ENCODE peak calls at places on chromosomes 13 and 19, in nine cellular contexts. P is breast epithelium, E is adrenal gland, A is tibial nerve, F is NB4, V is gastrocnemius medialis, J is ovary, I is suprapubic skin, Z is uterus. X is an unnamed sample.

GRCh38 chr13:93060144-93060543 is 166.5 kb upstream of the GPC6 start:
- DNase-seq in A (no peak), I (no peak), J (no peak), F (no peak), Z (no peak), E (no peak), V (no peak), P (no peak), X (no peak)

GRCh38 chr13:83184819-83185218 is 697.5 kb downstream of the SLITRK1 start:
- DNase-seq in Z (no peak), V (no peak), J (no peak), E (no peak), A (no peak), P (no peak), F (no peak), I (no peak), X (no peak)

GRCh38 chr19:42553292-42554045 is 25.2 kb upstream of the CEACAM1 start:
- DNase-seq in J (no peak), E (no peak), I (peak), A (no peak), F (peak), Z (no peak), P (no peak), V (no peak), X (peak)

GRCh38 chr19:40605201-40605971 is 4.2 kb downstream of the LTBP4 start:
- DNase-seq in A (no peak), E (peak), F (peak), P (peak), I (no peak), Z (peak), V (peak), J (peak), X (peak)

GRCh38 chr19:50829801-50830200 is 3.6 kb downstream of the KLK15 start:
- DNase-seq in Z (no peak), V (no peak), A (no peak), F (no peak), J (no peak), I (no peak), P (no peak), E (peak), X (no peak)

GRCh38 chr19:8324186-8325050 is 3.1 kb downstream of the RPS28 start:
- DNase-seq in E (no peak), Z (no peak), I (no peak), P (no peak), F (peak), V (no peak), A (no peak), J (no peak), X (no peak)

GRCh38 chr19:55528030-55528801 is 8.7 kb downstream of the SBK2 start:
- DNase-seq in I (no peak), Z (no peak), P (no peak), V (no peak), J (no peak), F (no peak), E (no peak), A (no peak), X (no peak)

GRCh38 chr13:40980466-40980865 is 38.6 kb downstream of the ELF1 start:
- DNase-seq in V (no peak), P (no peak), I (no peak), A (no peak), Z (no peak), F (no peak), J (no peak), E (no peak), X (no peak)

GRCh38 chr19:2043864-2044708 is 7.0 kb downstream of the MKNK2 start:
- DNase-seq in V (peak), I (peak), E (peak), J (peak), F (no peak), A (no peak), Z (peak), P (no peak), X (peak)

GRCh38 chr13:28449826-28450773 is 44.8 kb downstream of the FLT1 start:
- DNase-seq in P (no peak), V (no peak), Z (no peak), A (no peak), J (no peak), I (no peak), E (no peak), F (no peak), X (no peak)

GRCh38 chr13:111907341-111907880 is 159.5 kb upstream of the SOX1 start:
- DNase-seq in Z (no peak), F (no peak), A (no peak), P (no peak), J (no peak), V (no peak), E (no peak), I (peak), X (no peak)

DNA sequence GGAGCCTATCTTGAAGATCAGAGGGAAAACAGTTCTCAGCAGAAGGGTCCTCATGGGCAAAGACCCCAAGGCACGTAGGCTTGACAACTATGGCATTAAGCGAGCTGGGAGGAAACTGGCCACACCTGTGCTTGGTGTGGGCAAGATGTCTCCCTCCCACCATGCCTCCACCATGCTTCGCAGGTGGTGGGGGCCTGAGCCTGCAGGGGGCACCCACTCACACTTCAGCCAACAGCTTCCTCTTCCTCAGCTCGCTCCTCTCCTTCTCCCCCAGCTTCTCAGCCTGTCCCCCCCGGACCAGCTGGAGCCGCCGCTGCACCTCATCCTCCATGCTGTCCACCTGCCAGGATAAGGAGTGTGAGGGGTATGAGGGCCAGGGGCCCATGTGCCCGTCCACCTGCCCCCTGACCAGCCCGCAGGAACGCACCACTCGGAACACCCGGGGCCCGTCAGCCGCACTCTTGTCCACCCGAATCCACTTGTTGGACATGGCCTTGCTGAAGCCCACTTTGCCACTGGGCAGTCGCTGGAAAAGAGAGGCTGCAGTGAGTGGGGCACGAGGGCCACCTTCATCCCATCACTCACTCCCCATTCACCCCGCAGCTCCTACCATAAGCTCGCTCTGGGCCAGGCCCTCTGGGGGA is 3.4 kb downstream of the FARSA start:
- DNase-seq in I (no peak), P (no peak), F (peak), Z (no peak), E (no peak), V (no peak), J (no peak), A (no peak), X (no peak)
- TF ChIP-seq CTCF in I (no peak), P (no peak), F (peak), Z (no peak), E (no peak), V (no peak), J (no peak), A (no peak), X (no peak)

DNA sequence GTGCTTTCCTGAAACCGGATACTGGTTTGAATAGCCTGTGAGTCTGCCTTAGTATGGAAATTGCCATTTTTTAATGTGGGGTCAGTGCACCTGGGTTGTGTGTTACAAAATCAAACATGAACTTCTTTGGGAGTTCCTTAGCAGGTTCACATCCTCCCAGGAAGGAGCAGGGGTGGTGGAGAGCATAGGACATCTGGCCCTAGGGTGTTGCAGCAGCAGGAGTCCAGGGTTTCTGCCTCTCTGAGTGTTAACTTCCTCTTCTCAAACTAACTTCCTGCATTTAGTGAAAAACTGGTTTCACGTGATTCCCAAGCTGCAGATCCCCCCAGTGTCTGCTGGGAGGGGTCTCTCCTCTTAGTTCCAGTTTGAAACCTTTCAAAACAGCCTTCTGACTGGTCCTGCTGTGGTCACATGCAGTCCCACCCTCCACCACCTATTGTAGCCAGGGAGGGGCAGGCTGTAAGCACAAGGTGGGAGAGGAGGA is 7.2 kb downstream of the RNASEH2B start:
- DNase-seq in V (peak), Z (no peak), E (no peak), P (no peak), J (no peak), I (no peak), F (peak), A (no peak), X (peak)
- TF ChIP-seq POLR2A in V (no peak), Z (no peak), E (no peak), P (no peak), J (no peak), I (no peak), F (peak), A (no peak), X (no peak)

DNA sequence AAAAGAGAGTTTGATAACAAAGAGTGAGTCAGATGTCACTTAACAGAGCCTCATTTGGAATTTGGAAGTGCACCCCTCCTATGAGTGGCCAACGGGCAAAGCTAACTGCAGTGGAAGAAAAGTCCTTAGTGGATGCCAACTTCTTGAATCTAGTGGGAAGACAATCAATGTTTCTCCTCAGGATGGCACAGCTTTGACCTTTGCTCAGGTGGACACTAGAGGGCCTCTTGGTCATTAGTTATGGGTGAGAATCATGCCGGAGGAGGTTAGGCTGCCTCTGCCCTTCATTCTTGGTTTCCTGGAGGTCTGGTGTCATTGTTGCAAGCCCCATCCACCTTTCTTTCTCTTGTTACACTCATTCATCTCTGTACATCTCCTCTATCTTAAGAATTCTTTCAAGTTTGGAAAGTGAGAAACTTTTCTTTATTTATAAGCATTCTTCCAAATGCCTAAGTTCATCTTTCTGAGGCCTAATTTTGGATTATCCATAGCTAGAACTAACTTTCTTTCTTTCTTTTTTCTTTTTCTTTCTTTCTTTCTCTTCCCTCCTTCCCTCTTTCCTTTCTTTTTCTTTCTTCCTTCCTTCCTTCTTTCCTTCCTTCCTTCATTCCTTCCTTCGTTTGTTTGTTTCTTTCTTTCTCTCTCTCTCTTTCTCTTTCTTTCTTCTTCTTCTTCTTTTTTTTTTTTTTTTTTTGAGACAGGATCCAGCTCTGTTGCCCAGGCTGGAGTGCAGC is 327.2 kb upstream of the TSHZ3 start:
- DNase-seq in P (no peak), V (no peak), I (no peak), A (no peak), F (peak), Z (no peak), J (no peak), E (no peak), X (no peak)
- TF ChIP-seq CTCF in P (no peak), V (no peak), I (no peak), A (no peak), F (peak), Z (no peak), J (no peak), E (peak), X (no peak)

GRCh38 chr19:5308471-5309437 is 31.9 kb downstream of the PTPRS start:
- DNase-seq in I (no peak), F (peak), E (no peak), A (peak), P (peak), J (peak), V (no peak), Z (peak), X (no peak)
- TF ChIP-seq POLR2A in I (peak), F (no peak), E (peak), A (peak), P (peak), J (peak), V (peak), Z (no peak), X (no peak)

DNA sequence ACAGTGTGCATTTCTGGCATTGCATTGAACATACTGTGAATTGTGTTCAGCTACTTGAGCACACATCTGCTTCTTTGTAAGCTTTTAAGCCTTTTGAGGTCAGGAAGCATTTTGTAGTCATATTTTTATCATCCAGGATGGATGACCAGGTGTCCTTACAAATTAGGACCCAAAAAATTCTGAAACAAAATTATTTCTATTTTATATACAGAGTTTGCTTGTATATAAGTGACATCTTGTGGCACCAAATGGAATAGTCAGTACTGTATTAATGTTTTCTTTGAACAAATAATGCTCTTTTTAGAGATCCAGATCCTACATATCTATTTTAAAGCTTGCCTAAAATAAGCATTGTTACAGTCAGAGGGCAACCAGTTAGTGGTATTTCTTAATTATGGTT is 9.5 kb upstream of the SUPT20H start:
- DNase-seq in Z (no peak), I (no peak), P (no peak), J (no peak), V (no peak), E (no peak), F (peak), A (no peak), X (no peak)
- TF ChIP-seq CTCF in Z (no peak), I (no peak), P (no peak), J (no peak), V (no peak), E (peak), F (no peak), A (no peak), X (no peak)

DNA sequence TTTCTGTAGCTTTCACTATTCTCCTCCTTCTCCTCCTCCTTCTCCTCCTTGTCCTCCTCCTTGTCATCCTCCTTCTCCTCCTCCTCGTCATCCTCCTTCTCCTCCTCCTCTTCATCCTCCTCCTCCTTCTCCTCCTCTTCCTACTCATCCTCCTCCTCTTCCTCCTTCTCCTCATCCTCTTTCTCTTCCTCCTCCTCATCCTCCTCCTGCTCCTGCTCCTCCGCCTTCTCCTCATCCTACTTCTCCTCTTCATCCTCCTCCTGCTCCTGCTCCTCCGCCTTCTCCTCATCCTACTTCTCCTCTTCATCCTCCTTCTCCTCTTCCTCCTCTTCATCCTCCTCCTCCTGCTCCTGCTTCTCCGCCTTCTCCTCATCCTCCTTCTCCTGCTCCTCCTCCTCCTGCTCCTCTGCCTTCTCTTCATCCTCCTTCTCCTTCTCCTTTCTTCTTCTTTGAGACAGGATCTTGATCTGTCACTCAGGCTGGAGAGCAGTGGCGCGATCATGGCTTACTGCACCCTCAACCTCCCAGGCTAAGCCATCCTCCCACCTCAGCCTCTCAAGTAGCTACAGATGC is 36.3 kb downstream of the TRPM4 start:
- DNase-seq in E (no peak), P (no peak), Z (no peak), I (no peak), A (no peak), J (no peak), V (no peak), F (no peak), X (no peak)
- TF ChIP-seq POLR2A in E (no peak), P (no peak), Z (no peak), I (no peak), A (no peak), J (no peak), V (no peak), F (no peak), X (no peak)

DNA sequence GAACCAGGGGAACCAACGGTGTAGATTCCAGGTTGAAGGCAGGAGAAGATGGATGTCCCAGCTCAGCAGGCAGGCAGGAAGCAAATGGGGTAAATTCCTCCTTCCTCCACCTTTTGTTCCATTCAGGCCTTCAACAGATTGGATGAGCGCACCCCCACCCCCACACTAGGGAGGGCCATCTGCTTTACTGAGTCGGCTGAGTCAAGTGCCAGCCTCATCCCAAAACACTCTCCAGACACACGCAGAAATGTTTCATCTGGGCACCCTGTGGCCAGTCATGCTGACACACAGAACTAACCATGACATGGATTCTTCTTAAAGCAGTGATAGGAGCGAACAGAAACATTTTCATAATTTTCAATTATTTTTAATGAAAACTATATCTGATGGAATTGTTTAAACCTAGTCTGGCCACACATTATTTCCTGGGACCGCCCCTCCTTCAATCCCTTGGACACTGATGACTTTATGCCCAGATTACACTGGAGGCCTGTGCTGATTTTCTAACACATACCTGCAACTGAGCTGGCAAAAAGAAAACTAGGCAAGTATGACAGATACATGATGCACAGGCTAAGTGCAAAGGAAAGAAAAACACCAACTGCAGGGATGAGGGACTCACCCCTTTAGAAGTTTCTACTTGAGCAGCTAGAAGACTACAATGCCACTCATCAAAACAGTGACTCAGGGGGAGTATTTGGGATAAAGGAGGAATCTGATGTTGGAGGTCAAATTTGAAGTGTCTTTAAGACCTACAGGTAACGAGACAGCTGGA is 154.2 kb downstream of the TNFRSF19 start:
- DNase-seq in A (no peak), P (no peak), J (no peak), I (no peak), V (no peak), E (no peak), F (no peak), Z (no peak), X (no peak)
- TF ChIP-seq CTCF in A (no peak), P (no peak), J (no peak), I (no peak), V (no peak), E (no peak), F (no peak), Z (no peak), X (no peak)

DNA sequence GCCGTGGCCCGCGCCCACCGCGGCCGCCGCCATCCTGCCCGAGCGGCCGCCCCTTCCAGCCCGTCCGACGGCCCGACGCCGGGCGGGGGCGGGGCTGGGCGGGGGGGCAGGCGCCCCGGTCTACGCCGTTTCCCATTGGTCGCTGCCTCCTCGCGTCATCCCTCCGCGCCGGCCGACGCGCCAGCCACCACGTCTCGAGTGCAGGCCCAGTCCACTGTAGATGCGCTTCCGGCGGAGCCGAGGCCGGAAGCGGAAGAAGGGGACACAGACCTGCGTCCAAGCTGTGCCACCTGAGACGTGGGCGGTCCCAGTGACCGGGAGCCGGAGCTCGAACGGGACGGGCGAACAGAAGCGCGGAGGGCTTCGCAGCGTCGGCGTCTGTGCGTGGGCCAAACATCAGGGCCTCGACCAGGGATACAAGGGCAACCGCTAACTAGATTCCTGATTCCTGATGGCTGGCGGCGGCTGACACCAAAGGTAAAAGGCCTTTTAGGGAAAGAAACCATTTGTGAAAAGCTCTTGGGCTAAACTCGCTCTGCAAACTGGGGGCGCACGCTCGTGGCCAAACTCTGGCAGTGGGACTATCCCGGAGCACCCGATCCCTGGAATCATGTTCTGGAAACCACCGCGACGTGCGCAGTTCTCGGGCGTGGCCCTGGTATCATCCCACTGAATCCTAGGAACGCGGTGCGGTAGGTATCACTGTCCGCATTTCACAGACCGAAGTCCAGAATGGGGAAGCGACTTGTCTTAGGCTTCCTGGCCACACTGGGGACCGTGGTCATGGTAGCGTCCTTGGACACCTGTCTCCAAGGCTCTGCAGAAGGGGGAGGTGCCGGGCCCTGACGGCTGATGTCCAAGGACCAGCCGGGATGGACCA is at the start of gene SLC35E1:
- DNase-seq in F (peak), P (peak), Z (peak), J (peak), V (peak), E (peak), A (peak), I (peak), X (peak)
- TF ChIP-seq POLR2A in F (peak), P (peak), Z (peak), J (peak), V (peak), E (peak), A (peak), I (peak), X (no peak)

GRCh38 chr13:91185294-91185863 is 162.1 kb upstream of the MIR17HG start:
- DNase-seq in Z (no peak), V (no peak), F (peak), I (no peak), J (no peak), A (no peak), E (no peak), P (no peak), X (no peak)
- TF ChIP-seq CTCF in Z (no peak), V (no peak), F (peak), I (no peak), J (no peak), A (no peak), E (peak), P (peak), X (no peak)

GRCh38 chr19:10686661-10687517 is 14.3 kb upstream of the QTRT1 start:
- DNase-seq in J (no peak), F (no peak), E (peak), Z (no peak), I (no peak), P (no peak), V (no peak), A (no peak), X (no peak)
- TF ChIP-seq POLR2A in J (no peak), F (no peak), E (no peak), Z (no peak), I (no peak), P (no peak), V (no peak), A (no peak), X (no peak)